ENCODE peak calls at places on chromosome 7, in four cellular contexts. R is NCI-H2029, W is retina, F is T-cell. P is an unnamed sample.

GRCh38 chr7:155380986-155381851 is 76.7 kb upstream of the EN2 start:
- DNase-seq in R (no peak), W (peak; percentile 84), F (no peak), P (no peak)

GRCh38 chr7:26178272-26178960 is 22.1 kb downstream of the HNRNPA2B1 start:
- DNase-seq in R (no peak), W (no peak), F (no peak), P (no peak)

GRCh38 chr7:47946581-47947354 is 1.5 kb downstream of the PKD1L1 start:
- DNase-seq in R (no peak), W (no peak), F (no peak), P (no peak)

GRCh38 chr7:43954524-43955228 is 28.4 kb downstream of the UBE2D4 start:
- DNase-seq in R (peak; percentile 8), W (peak; percentile 34), F (no peak), P (peak; percentile 21)

GRCh38 chr7:4861227-4861626 is 603 bp downstream of the PAPOLB start:
- DNase-seq in R (no peak), W (no peak), F (no peak), P (no peak)

GRCh38 chr7:28180364-28181147 is at the start of gene JAZF1:
- DNase-seq in R (peak; percentile 56), W (peak; percentile 71), F (peak; percentile 18), P (peak; percentile 55)

GRCh38 chr7:24869572-24869971 is 110.4 kb downstream of the OSBPL3 start:
- DNase-seq in R (no peak), W (no peak), F (no peak), P (no peak)

GRCh38 chr7:2353650-2354172 is 916 bp upstream of the EIF3B start:
- DNase-seq in R (peak; percentile 87), W (peak; percentile 100), F (peak; percentile 82), P (peak; percentile 94)

GRCh38 chr7:85554294-85554877 is 367.5 kb upstream of the SEMA3D start:
- DNase-seq in R (peak; percentile 18), W (peak; percentile 62), F (no peak), P (no peak)

GRCh38 chr7:88377421-88377820 is 70.7 kb upstream of the STEAP4 start:
- DNase-seq in R (no peak), W (no peak), F (no peak), P (no peak)

P was measured in NCI-H510A.